ENCODE peak calls at places on chromosomes 5 and 9, in four cellular contexts. One of them, this sample, is unnamed.

GRCh38 chr5:125225424-125225823 is 479.0 kb upstream of the ZNF608 start:
- DNase-seq in uterus: no peak
- DNase-seq in NCI-H460: no peak
- DNase-seq in tibial artery: no peak
- DNase-seq in this sample: no peak

GRCh38 chr5:41087461-41087860 is 16.3 kb upstream of the MROH2B start:
- DNase-seq in uterus: no peak
- DNase-seq in NCI-H460: no peak
- DNase-seq in tibial artery: no peak
- DNase-seq in this sample: no peak

GRCh38 chr5:158976035-158976434 is 123.7 kb downstream of the EBF1 start:
- DNase-seq in uterus: no peak
- DNase-seq in NCI-H460: no peak
- DNase-seq in tibial artery: no peak
- DNase-seq in this sample: no peak

GRCh38 chr5:6734781-6735180 is 21.5 kb downstream of the TENT4A start:
- DNase-seq in uterus: no peak
- DNase-seq in NCI-H460: no peak
- DNase-seq in tibial artery: no peak
- DNase-seq in this sample: peak; percentile 10

GRCh38 chr9:94623253-94623652 is 16.1 kb downstream of the FBP1 start:
- DNase-seq in uterus: no peak
- DNase-seq in NCI-H460: peak; percentile 44
- DNase-seq in tibial artery: peak; percentile 28
- DNase-seq in this sample: no peak

GRCh38 chr9:76365028-76365427 is 29.2 kb downstream of the RFK start:
- DNase-seq in uterus: no peak
- DNase-seq in NCI-H460: no peak
- DNase-seq in tibial artery: no peak
- DNase-seq in this sample: no peak

GRCh38 chr5:147403659-147404640 is 105.9 kb downstream of the DPYSL3 start:
- DNase-seq in uterus: peak; percentile 79
- DNase-seq in NCI-H460: peak; percentile 35
- DNase-seq in tibial artery: peak; percentile 87
- DNase-seq in this sample: peak; percentile 55

GRCh38 chr5:156329197-156329611 is 2.2 kb downstream of the SGCD start:
- DNase-seq in uterus: no peak
- DNase-seq in NCI-H460: no peak
- DNase-seq in tibial artery: no peak
- DNase-seq in this sample: no peak

GRCh38 chr5:112643339-112643971 is 94.2 kb upstream of the APC start:
- DNase-seq in uterus: no peak
- DNase-seq in NCI-H460: no peak
- DNase-seq in tibial artery: no peak
- DNase-seq in this sample: no peak